ENCODE peak calls at places on chromosomes 5 and 9, in ten cellular contexts. D, O, I, C, E, T, N, B, J and L are unnamed samples.

GRCh38 chr5:80975065-80975464 is 14.9 kb downstream of the RASGRF2 start:
- DNase-seq in D (no peak), O (no peak), I (no peak), C (no peak), E (no peak), T (no peak), N (no peak), B (peak; percentile 36), J (no peak), L (no peak)

GRCh38 chr5:132003170-132003744 is 8.2 kb downstream of the ACSL6 start:
- DNase-seq in D (peak; percentile 68), O (peak; percentile 57), I (no peak), C (no peak), E (no peak), T (peak; percentile 41), N (no peak), B (peak; percentile 31), J (peak; percentile 68), L (no peak)

GRCh38 chr9:134408939-134409737 is 82.9 kb downstream of the RXRA start:
- DNase-seq in D (no peak), O (no peak), I (no peak), C (no peak), E (no peak), T (no peak), N (no peak), B (no peak), J (peak; percentile 90), L (no peak)

GRCh38 chr5:133730346-133730745 is 118.0 kb upstream of the FSTL4 start:
- DNase-seq in D (no peak), O (no peak), I (no peak), C (no peak), E (no peak), T (no peak), N (no peak), B (no peak), J (no peak), L (no peak)

GRCh38 chr9:35561468-35562261 is 43.4 kb upstream of the TESK1 start:
- DNase-seq in D (no peak), O (no peak), I (no peak), C (no peak), E (no peak), T (no peak), N (no peak), B (no peak), J (no peak), L (no peak)

GRCh38 chr9:28260331-28260730 is 687.0 kb upstream of the C9orf72 start:
- DNase-seq in D (no peak), O (no peak), I (no peak), C (no peak), E (no peak), T (no peak), N (no peak), B (no peak), J (no peak), L (no peak)

GRCh38 chr9:134518004-134518606 is 123.5 kb upstream of the COL5A1 start:
- DNase-seq in D (peak; percentile 42), O (peak; percentile 58), I (no peak), C (no peak), E (peak; percentile 69), T (peak; percentile 46), N (no peak), B (no peak), J (no peak), L (no peak)

GRCh38 chr5:151303666-151304065 is at the start of gene SLC36A3:
- DNase-seq in D (no peak), O (no peak), I (no peak), C (no peak), E (no peak), T (no peak), N (no peak), B (no peak), J (no peak), L (no peak)

GRCh38 chr5:30574761-30575160 is 618.7 kb upstream of the CDH6 start:
- DNase-seq in D (no peak), O (no peak), I (no peak), C (no peak), E (no peak), T (no peak), N (no peak), B (peak; percentile 11), J (no peak), L (no peak)

DNA sequence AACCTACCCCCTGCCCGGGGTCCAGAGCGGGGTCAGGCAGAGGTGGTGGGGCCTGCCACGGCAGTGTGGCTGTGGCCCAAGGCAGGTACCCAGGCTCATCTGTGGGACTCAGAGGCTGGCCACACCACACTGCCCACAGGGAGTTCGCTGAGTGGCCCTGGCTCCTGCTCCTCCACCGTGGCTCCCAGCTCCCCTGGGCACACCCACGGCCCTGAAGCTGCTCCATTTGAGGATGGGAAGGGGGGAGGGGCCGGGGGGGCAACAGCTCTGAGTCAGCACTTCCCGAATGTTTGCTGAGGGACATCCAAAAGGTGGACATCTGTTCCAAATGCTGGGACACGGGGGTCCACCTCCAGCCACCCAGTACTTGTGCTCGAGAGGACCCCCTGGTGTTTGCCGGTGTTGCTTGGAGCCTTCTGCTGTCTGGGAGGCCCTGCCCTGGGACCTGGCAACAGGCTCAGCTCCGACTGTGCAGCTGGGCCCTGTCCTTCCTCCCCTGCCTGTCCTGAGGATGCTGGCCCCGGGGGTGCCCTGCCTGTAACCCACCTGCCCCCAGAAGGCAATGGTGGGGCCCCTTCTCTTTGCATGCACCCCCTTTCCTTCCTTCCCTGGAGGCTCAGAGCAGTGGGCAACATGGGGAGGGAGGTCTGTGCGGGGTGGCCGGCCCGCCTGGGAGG is 2.5 kb upstream of the NRARP start:
- DNase-seq in D (no peak), O (peak; percentile 65), I (no peak), C (peak; percentile 12), E (no peak), T (peak; percentile 15), N (no peak), B (no peak), J (peak; percentile 74), L (no peak)
- TF ChIP-seq CTCF in D (no peak), O (peak; percentile 10), I (no peak), C (peak; percentile 32), E (peak; percentile 10), T (no peak), N (peak; percentile 24), B (peak; percentile 18), J (no peak), L (no peak)

GRCh38 chr9:112971415-112971814 is 40.6 kb downstream of the ZNF883 start:
- DNase-seq in D (peak; percentile 58), O (no peak), I (no peak), C (no peak), E (no peak), T (no peak), N (no peak), B (no peak), J (no peak), L (no peak)
- TF ChIP-seq CTCF in D (peak; percentile 44), O (peak; percentile 10), I (no peak), C (peak; percentile 55), E (no peak), T (no peak), N (peak; percentile 19), B (no peak), J (no peak), L (no peak)

DNA sequence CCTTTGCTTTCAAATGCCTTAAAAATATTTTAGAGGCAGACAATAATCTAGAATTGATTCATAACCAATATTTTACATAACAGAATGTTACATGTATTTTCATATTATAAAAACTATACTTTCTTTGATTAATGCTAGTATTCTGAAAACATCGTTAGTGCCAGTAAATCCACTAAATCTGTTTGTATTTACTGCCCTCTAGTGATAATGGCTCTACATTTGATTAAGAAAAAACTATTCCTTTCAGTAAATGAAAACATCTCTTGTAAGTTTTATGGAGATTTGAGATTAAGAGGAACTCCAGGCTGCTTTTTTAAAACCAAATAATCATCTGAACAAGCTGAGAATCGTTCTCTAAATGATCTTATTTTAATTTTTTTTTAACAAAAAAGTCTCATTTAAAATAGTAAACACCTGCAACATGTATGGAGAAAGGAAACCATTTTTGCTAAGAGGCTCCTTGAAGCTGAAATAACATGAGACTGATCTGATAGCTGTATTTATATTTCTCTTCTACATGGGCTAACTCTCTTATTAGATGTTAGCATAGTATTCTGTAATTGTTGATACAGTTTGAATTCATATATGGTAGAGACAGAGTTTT is 424.7 kb downstream of the RAB3C start:
- DNase-seq in D (no peak), O (no peak), I (no peak), C (no peak), E (no peak), T (no peak), N (no peak), B (peak; percentile 66), J (no peak), L (peak; percentile 23)
- TF ChIP-seq CTCF in D (no peak), O (peak; percentile 56), I (no peak), C (peak; percentile 63), E (peak; percentile 20), T (peak; percentile 60), N (peak; percentile 53), B (peak; percentile 46), J (peak; percentile 35), L (no peak)

GRCh38 chr9:23702311-23702922 is 123.6 kb downstream of the ELAVL2 start:
- DNase-seq in D (no peak), O (no peak), I (no peak), C (no peak), E (no peak), T (no peak), N (no peak), B (no peak), J (no peak), L (no peak)
- TF ChIP-seq CTCF in D (no peak), O (no peak), I (no peak), C (no peak), E (no peak), T (no peak), N (no peak), B (no peak), J (no peak), L (no peak)

DNA sequence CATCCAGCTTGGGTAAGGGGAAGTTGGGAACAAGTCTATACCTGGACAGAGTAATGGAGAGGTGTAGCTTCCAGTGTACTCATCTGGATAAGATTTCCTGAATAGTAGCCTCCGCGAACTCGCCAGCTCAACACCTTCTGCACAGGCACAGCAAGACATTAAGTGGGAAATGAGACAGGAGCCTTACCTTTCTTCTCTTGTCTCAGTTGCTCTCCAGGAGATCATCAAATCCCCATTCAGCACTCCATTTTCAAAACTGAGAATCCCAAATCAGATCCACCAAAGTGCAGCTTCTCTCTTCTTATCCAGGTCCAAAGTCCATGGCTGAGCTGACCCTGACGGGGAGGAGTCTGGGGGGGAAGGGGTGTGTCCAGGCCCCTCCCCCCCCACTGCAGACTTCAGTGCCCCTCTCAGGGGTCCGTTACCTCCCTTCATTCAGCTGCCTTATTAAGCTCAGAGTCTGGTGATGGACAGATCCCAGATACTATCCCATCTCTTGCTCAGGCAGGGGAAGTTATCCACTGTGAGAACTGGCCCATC is 5.9 kb upstream of the MGAT1 start:
- DNase-seq in D (no peak), O (peak; percentile 23), I (peak; percentile 15), C (no peak), E (no peak), T (no peak), N (no peak), B (no peak), J (no peak), L (no peak)
- TF ChIP-seq CTCF in D (no peak), O (no peak), I (no peak), C (no peak), E (no peak), T (no peak), N (no peak), B (no peak), J (no peak), L (no peak)

DNA sequence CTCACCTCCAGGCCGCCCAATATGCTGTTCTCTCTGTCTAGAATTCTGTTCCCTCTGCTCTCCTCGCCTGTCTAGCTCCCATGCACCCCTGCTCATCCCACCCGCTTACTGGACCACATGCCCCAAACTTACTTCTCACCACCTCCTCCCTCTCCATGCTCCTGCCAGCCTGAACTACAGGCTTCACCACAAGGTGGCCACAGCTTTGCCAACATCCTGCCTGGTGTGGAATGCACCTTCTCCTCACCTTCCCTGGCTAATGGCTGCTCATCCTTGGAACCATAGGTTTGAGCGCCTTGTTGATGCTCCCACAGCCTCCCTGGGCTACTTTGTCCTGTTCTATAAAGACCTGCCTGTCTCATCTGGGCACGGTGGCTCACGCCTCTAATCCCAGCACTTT is 9.6 kb downstream of the LAMC3 start:
- DNase-seq in D (no peak), O (no peak), I (no peak), C (no peak), E (no peak), T (no peak), N (no peak), B (no peak), J (no peak), L (no peak)
- TF ChIP-seq CTCF in D (no peak), O (no peak), I (no peak), C (peak; percentile 31), E (no peak), T (peak; percentile 16), N (peak; percentile 23), B (peak; percentile 10), J (no peak), L (no peak)